ENCODE peak calls at places on chromosomes 1 and 21, in ten cellular contexts. B is stimulated activated CD4-positive, alpha-beta T cell treated with anti-CD3 and anti-CD28 coated beads, TNF-alpha, amount 100 ng/mL, for 24 hours; V is activated CD8-positive, alpha-beta memory T cell treated with anti-CD3 and anti-CD28 coated beads for 1 hour; D is lower lobe of right lung; F is AG08395; Y is mucosa of descending colon; I is hepatic stellate cell; L is heart left ventricle; R is head of caudate nucleus; Q is activated T-cell treated with anti-CD3 and anti-CD28 coated beads, Interleukin-2, amount 50 U/mL, for 72 hours. N is an unnamed sample.

GRCh38 chr1:193335797-193336428 is 149.5 kb upstream of the B3GALT2 start:
- DNase-seq in V (no peak), Q (no peak), F (peak), B (no peak), R (no peak), L (no peak), Y (no peak), I (peak), D (no peak), N (no peak)

GRCh38 chr21:26013964-26014363 is 156.6 kb downstream of the APP start:
- DNase-seq in B (no peak), Q (no peak), F (no peak), R (no peak), V (no peak), L (no peak), I (no peak), D (no peak), Y (no peak), N (no peak)

GRCh38 chr1:184210048-184210447 is 158.5 kb downstream of the TSEN15 start:
- DNase-seq in L (no peak), V (no peak), D (no peak), F (peak), R (no peak), Y (peak), Q (no peak), B (no peak), I (no peak), N (no peak)

GRCh38 chr1:235142991-235143390 is 14.4 kb upstream of the TOMM20 start:
- DNase-seq in I (no peak), D (no peak), Y (no peak), V (no peak), L (no peak), B (no peak), Q (no peak), F (no peak), R (no peak), N (no peak)

GRCh38 chr1:244163861-244164562 is 112.9 kb downstream of the ZBTB18 start:
- DNase-seq in Y (no peak), I (peak), R (no peak), F (peak), Q (no peak), L (no peak), B (no peak), V (no peak), D (no peak), N (peak)

GRCh38 chr1:163082971-163083370 is 13.8 kb downstream of the RGS4 start:
- DNase-seq in R (no peak), D (no peak), B (no peak), Q (no peak), F (no peak), V (no peak), Y (no peak), I (no peak), L (no peak), N (no peak)

GRCh38 chr1:119686661-119687060 is 25.1 kb upstream of the PHGDH start:
- DNase-seq in R (no peak), I (no peak), Q (no peak), L (no peak), F (no peak), D (no peak), B (no peak), V (no peak), Y (no peak), N (no peak)

GRCh38 chr1:225280563-225280962 is 147.3 kb downstream of the LBR start:
- DNase-seq in V (no peak), R (no peak), Y (no peak), D (no peak), F (no peak), L (no peak), Q (no peak), B (no peak), I (no peak), N (no peak)

GRCh38 chr1:18794066-18794465 is 65.4 kb downstream of the TAS1R2 start:
- DNase-seq in B (no peak), Y (no peak), F (no peak), R (no peak), L (no peak), V (no peak), Q (no peak), D (no peak), I (no peak), N (no peak)